ENCODE peak calls at places on chromosomes 12 and 14, in five cellular contexts. L, X, Z, C and K are unnamed samples. For H3K4me1, the result is how much of the 10 kb centered on the place peaks cover.

GRCh38 chr14:75578786-75579781 is 664 bp downstream of the FLVCR2 start:
- DNase-seq in L (no peak), Z (no peak), C (peak), X (no peak), K (no peak)

GRCh38 chr12:74889563-74890236 is 319.9 kb downstream of the KCNC2 start:
- DNase-seq in Z (peak), X (no peak), L (no peak), C (peak), K (peak)

GRCh38 chr12:109828754-109829511 is 4.3 kb downstream of the TRPV4 start:
- DNase-seq in L (no peak), C (no peak), Z (no peak), X (no peak), K (no peak)

GRCh38 chr12:122079038-122079531 is 529 bp downstream of the MLXIP start:
- DNase-seq in Z (no peak), L (no peak), C (no peak), X (peak), K (peak)

GRCh38 chr12:132077322-132078100 is 66.6 kb downstream of the DDX51 start:
- DNase-seq in C (no peak), L (no peak), X (no peak), Z (no peak), K (no peak)

GRCh38 chr12:10136637-10137205 is 6.7 kb upstream of the CLEC7A start:
- DNase-seq in X (no peak), C (no peak), Z (no peak), L (no peak), K (no peak)

GRCh38 chr14:53491256-53491905 is 338.3 kb upstream of the DDHD1 start:
- DNase-seq in C (peak), L (no peak), Z (no peak), X (no peak), K (peak)

GRCh38 chr14:94411638-94412037 is 23.2 kb upstream of the SERPINA1 start:
- DNase-seq in C (no peak), Z (no peak), X (no peak), L (no peak), K (no peak)

GRCh38 chr14:37590096-37590809 is 4.8 kb downstream of the FOXA1 start:
- DNase-seq in X (no peak), C (no peak), Z (no peak), L (no peak), K (no peak)

GRCh38 chr14:88791629-88792571 is 853 bp downstream of the EML5 start:
- DNase-seq in L (peak), Z (no peak), X (peak), C (no peak), K (no peak)

GRCh38 chr14:59097681-59098080 is 90.8 kb upstream of the DAAM1 start:
- DNase-seq in X (no peak), Z (no peak), L (no peak), C (peak), K (no peak)

GRCh38 chr12:123091756-123092155 is 59.1 kb downstream of the PITPNM2 start:
- DNase-seq in Z (no peak), L (no peak), X (no peak), C (no peak), K (no peak)

GRCh38 chr14:58151701-58152568 is at the start of gene ARMH4:
- DNase-seq in L (peak), X (peak), C (peak), Z (peak), K (peak)

GRCh38 chr14:64912256-64912655 is 2.0 kb upstream of the CHURC1 start:
- DNase-seq in C (no peak), X (no peak), Z (no peak), L (no peak), K (no peak)

GRCh38 chr12:40170593-40170992 is 54.2 kb upstream of the LRRK2 start:
- DNase-seq in X (no peak), L (no peak), Z (no peak), C (no peak), K (no peak)

GRCh38 chr14:67268456-67269115 is 27.4 kb downstream of the PALS1 start:
- DNase-seq in C (peak), X (no peak), Z (no peak), L (no peak), K (peak)
- H3K27ac ChIP-seq in C (peak), X (peak), Z (no peak), L (no peak), K (no peak)

DNA sequence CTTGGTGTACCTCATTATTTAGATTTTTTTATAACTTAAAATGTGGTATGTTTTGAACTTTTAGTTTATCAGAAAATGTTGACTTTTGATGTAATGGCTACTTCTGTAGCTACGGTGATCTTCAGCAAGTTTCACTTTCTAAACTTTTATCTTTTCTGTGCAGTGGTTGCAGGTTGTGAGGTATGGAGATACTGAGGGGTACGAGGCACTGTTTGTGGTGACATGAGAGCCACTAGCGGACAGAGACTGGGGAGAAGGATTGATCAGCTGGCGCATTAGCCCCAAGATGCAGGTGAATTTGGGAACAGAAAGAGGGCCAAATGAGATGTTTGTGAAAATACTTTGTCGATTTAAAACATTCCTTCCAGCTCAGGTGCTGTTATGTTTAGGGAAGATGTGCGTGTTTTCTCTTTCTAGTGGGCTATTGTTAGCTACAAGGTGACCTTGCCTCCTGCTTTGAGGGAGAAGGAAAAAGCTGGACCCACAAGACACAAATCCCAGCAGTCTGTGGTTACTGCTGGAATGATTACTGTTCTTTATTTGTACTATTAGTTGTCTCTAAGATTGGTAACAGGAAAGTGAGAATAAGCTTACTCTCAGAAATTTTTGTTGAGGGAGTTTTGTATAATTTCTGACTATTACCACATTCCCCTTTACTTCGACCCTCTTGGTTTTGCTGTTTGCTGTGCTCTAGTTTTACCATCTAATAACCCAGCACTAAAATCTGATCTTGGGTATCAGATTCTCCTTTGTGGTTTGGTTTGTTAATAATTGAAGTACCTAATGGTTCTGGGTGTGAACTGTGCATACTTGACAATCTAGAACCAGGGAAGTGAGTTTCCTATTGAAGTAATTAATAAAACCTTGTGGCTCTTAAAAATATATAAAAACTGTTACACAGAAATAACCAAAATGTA is 61.7 kb downstream of the FBXO34 start:
- DNase-seq in C (peak), Z (no peak), X (no peak), L (no peak), K (no peak)
- H3K4me1 ChIP-seq in C (under half), Z (under half), X (under half), L (under half), K (under half)

GRCh38 chr12:65696227-65696626 is 128.1 kb upstream of the HMGA2 start:
- DNase-seq in C (peak), Z (no peak), X (no peak), L (no peak), K (no peak)

GRCh38 chr12:65695077-65695865 is 129.0 kb upstream of the HMGA2 start:
- DNase-seq in C (peak), Z (peak), X (no peak), L (no peak), K (peak)

GRCh38 chr12:65703176-65703575 is 121.1 kb upstream of the HMGA2 start:
- DNase-seq in C (no peak), L (no peak), X (no peak), Z (no peak), K (no peak)

GRCh38 chr12:65699251-65699650 is 125.0 kb upstream of the HMGA2 start:
- DNase-seq in X (no peak), Z (no peak), L (no peak), C (peak), K (peak)
- TF ChIP-seq CTCF in X (peak), Z (peak), L (no peak), C (peak), K (peak)

GRCh38 chr12:12946686-12947355 is 5.1 kb downstream of the GPRC5D start:
- DNase-seq in Z (no peak), X (no peak), L (no peak), C (no peak), K (no peak)

GRCh38 chr12:12951504-12951903 is 466 bp downstream of the GPRC5D start:
- DNase-seq in C (no peak), Z (no peak), L (no peak), X (no peak), K (no peak)

GRCh38 chr12:12952036-12952435 is at the start of gene GPRC5D:
- DNase-seq in X (no peak), L (no peak), Z (no peak), C (no peak), K (no peak)

GRCh38 chr12:12945591-12945990 is 6.4 kb downstream of the GPRC5D start:
- DNase-seq in X (no peak), C (no peak), L (no peak), Z (no peak), K (no peak)

DNA sequence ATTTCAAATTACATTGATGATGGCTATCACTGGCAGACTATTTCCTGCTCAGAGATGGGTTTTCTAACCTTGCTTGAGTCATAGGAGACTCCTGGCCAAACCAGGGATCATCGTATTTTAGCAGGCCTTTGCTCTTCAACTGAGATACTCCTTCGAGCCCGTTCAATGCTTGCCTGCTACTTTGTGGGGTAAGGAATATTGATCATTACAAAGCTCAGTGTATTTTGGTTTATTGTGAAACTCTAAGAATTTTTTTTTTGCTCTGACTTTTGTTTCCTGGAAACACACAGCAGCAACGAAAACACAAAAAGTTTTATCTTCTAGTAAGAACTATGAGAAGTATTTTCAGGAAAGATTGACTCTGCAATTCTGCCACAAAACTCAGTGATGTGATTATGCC is 4.1 kb downstream of the GPRC5D start:
- DNase-seq in X (no peak), L (no peak), C (no peak), Z (no peak), K (no peak)
- H3K27ac ChIP-seq in X (no peak), L (no peak), C (no peak), Z (no peak), K (no peak)

DNA sequence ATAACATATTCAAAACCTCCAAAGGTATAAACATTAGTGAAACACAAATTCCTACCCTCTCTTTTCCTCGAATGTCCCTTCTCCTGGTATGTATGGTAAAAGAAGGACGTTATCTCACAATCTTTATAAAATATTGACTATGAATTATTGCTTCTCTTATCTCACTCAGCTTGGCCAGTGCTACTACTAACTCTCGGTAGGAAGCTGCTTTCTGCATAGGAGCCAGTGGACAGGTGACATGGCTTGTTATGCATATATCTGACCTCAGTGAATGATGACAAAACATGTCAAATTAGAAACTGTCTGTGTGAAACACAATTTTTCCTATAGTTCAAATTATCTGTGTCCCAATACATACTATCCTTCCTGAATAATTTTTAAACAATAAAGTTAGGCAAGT is 48.5 kb upstream of the FLRT2 start:
- DNase-seq in Z (no peak), C (no peak), X (no peak), L (no peak), K (no peak)
- H3K4me1 ChIP-seq in Z (under half), C (under half), X (under half), L (under half), K (under half)

GRCh38 chr14:50113381-50113811 is 3.0 kb downstream of the VCPKMT start:
- DNase-seq in X (no peak), L (no peak), C (no peak), Z (no peak), K (no peak)

GRCh38 chr14:50110323-50111037 is 5.9 kb downstream of the VCPKMT start:
- DNase-seq in Z (no peak), C (no peak), L (no peak), X (no peak), K (no peak)

GRCh38 chr14:50107850-50108249 is 8.5 kb downstream of the VCPKMT start:
- DNase-seq in Z (no peak), L (no peak), X (no peak), C (no peak), K (peak)

GRCh38 chr14:50106178-50106577 is 10.2 kb downstream of the VCPKMT start:
- DNase-seq in L (no peak), X (no peak), C (no peak), Z (no peak), K (no peak)

DNA sequence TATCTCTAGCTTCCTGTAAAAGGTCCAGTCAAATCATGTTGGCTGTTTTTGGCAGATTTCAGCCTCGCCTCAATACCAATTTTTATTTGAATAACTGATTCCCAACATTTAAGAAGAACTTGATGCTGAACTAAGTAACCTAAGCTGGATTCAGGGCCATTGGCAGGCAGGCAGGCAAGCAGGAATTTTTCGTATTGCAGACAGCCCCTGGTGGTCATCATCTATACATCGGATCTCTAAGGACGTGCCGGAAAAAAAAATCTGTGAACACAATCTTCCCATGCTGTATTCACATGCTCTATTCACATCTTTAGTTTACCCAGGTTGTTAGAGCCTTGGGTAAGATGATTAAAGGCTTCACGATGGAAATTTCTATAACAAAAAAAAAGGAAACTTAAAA is 7.0 kb downstream of the VCPKMT start:
- DNase-seq in X (peak), L (no peak), Z (peak), C (peak), K (no peak)
- TF ChIP-seq CTCF in X (peak), L (peak), Z (peak), C (peak), K (peak)

GRCh38 chr14:103867020-103867419 is 19.6 kb upstream of the PPP1R13B start:
- DNase-seq in Z (no peak), C (no peak), X (peak), L (no peak), K (no peak)
- H3K27ac ChIP-seq in Z (no peak), C (no peak), X (no peak), L (no peak), K (no peak)

DNA sequence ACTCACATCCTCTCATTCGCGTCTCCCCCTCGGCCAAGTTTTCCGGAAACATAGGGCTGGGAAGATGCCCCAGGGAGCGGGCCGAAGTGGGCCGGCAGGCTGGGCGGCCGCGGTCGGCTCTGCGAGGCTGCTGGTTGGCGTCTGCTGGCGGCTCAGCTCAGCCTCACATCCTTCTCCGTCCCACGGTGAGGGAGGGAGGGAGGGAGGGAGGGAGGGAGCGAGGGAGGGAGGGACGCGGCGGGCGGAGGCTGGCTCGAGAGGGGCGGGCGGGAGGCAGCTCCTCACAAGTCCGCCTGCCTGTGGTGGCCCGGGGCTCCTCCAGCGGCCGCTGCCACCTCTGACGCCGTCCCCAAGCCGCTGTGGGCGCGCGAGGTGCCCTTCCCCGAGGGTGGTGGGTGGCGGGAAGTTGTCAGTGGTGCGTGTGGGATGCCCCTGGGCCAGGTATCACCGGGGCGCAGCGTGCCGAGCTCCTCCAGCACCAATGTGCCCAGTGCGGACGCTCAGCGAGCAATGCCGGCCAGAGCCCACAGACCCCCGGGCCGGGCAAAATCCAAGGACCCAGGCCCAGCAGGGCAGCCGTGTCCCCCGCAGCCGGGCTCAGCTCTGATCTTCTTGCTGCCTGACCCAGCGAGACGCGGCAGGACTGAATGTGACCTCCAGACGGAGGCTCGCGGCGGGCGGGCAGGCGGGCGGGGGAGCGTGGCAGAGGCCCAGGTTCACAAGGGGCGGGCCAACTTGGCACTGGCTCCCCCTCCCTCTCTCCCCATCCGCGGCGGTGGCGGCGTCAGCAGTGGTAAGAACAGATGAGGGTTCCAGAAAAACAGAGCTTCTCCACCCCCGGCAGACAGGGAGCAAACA is 94.0 kb downstream of the RFLNA start:
- DNase-seq in Z (no peak), X (peak), C (peak), L (no peak), K (peak)
- H3K4me1 ChIP-seq in Z (half or more), X (half or more), C (half or more), L (under half), K (under half)

GRCh38 chr12:26091837-26092236 is 33.0 kb downstream of the BHLHE41 start:
- DNase-seq in C (no peak), L (no peak), X (peak), Z (no peak), K (no peak)
- TF ChIP-seq CTCF in C (peak), L (no peak), X (peak), Z (peak), K (peak)

DNA sequence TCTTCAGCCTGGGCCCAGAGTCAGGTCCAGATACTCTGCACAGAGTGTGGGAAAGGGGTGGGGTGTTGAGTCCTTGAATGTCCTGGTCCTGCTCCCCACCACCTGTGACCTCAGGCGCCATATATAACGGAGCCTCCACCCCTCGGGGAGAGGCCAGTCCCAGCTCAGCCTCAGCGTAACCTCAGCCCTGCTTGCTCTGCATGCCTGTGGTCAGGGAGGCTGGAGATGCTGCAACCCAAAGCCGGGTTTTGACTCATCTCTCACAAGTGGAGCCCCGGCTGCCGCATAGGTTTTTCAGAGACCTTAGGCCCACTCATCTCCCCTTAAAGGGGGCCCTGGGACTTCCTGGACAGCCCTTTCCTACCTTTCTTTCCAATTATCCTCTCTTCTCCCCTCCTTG is 1.3 kb downstream of the ITGB7 start:
- DNase-seq in C (peak), Z (no peak), X (no peak), L (peak), K (peak)
- H3K27ac ChIP-seq in C (no peak), Z (no peak), X (peak), L (peak), K (no peak)